ENCODE peak calls at places on chromosomes 13 and 19, in nine cellular contexts. I is aorta, Y is mucosa of descending colon, A is GM12878, T is SK-N-SH, K is thoracic aorta, F is lung, E is Caco-2, D is lower lobe of right lung. B is an unnamed sample.

GRCh38 chr13:105804561-105805190 is 730.8 kb downstream of the EFNB2 start:
- DNase-seq in T (no peak), Y (no peak), A (no peak), F (no peak), I (no peak), E (no peak), D (no peak), K (no peak), B (no peak)

GRCh38 chr19:6531956-6532243 is 1.1 kb downstream of the TNFSF9 start:
- DNase-seq in E (no peak), F (no peak), Y (no peak), K (no peak), I (no peak), T (no peak), A (no peak), D (no peak), B (no peak)

GRCh38 chr13:113820813-113821651 is 42.8 kb downstream of the GAS6 start:
- DNase-seq in F (peak; percentile 46), Y (no peak), K (no peak), E (no peak), D (no peak), I (peak; percentile 88), A (no peak), T (peak; percentile 91), B (peak; percentile 19)

GRCh38 chr19:1166872-1167573 is 7.0 kb downstream of the SBNO2 start:
- DNase-seq in I (peak; percentile 73), A (no peak), K (no peak), D (peak; percentile 84), E (no peak), Y (no peak), T (no peak), F (no peak), B (no peak)

GRCh38 chr19:12065100-12065538 is 588 bp downstream of the ZNF844 start:
- DNase-seq in A (no peak), I (peak; percentile 73), D (no peak), K (no peak), Y (no peak), F (no peak), T (no peak), E (no peak), B (no peak)

GRCh38 chr13:38582133-38582532 is 104.7 kb upstream of the FREM2 start:
- DNase-seq in E (peak; percentile 60), I (no peak), T (peak; percentile 20), F (no peak), Y (no peak), A (no peak), K (no peak), D (no peak), B (no peak)

GRCh38 chr13:73778242-73778864 is 355.9 kb downstream of the KLF12 start:
- DNase-seq in F (no peak), A (no peak), D (no peak), E (peak; percentile 36), Y (no peak), T (no peak), K (no peak), I (no peak), B (no peak)

GRCh38 chr19:1602091-1602707 is 3.1 kb downstream of the UQCR11 start:
- DNase-seq in Y (no peak), D (no peak), I (no peak), T (no peak), F (no peak), K (no peak), A (no peak), E (no peak), B (no peak)

GRCh38 chr13:100790405-100790804 is 115.8 kb upstream of the TMTC4 start:
- DNase-seq in K (no peak), F (no peak), D (no peak), I (no peak), E (no peak), Y (no peak), T (no peak), A (no peak), B (no peak)

GRCh38 chr19:11657307-11657706 is 60.0 kb downstream of the ZNF627 start:
- DNase-seq in F (no peak), K (no peak), A (no peak), Y (no peak), T (no peak), I (no peak), D (no peak), E (no peak), B (no peak)

GRCh38 chr19:55305491-55305890 is 19.6 kb downstream of the TMEM150B start:
- DNase-seq in T (peak; percentile 84), E (peak; percentile 71), A (no peak), Y (peak; percentile 52), K (no peak), F (no peak), D (no peak), I (no peak), B (peak; percentile 36)

GRCh38 chr19:53657778-53658177 is 26.0 kb downstream of the DPRX start:
- DNase-seq in E (no peak), Y (no peak), A (no peak), D (no peak), K (no peak), F (no peak), T (no peak), I (no peak), B (no peak)

GRCh38 chr13:107765724-107766436 is 449.5 kb downstream of the LIG4 start:
- DNase-seq in Y (no peak), A (no peak), K (no peak), D (no peak), F (no peak), T (peak; percentile 54), E (no peak), I (no peak), B (no peak)

GRCh38 chr13:86383151-86383550 is 583.9 kb upstream of the SLITRK6 start:
- DNase-seq in Y (no peak), I (no peak), K (no peak), T (no peak), A (no peak), E (no peak), F (no peak), D (no peak), B (no peak)

GRCh38 chr19:54434862-54435174 is 14.2 kb upstream of the LENG8 start:
- DNase-seq in E (no peak), F (no peak), A (no peak), Y (no peak), T (peak; percentile 10), I (no peak), D (no peak), K (no peak), B (no peak)

GRCh38 chr13:97460004-97460756 is 26.2 kb downstream of the RAP2A start:
- DNase-seq in T (no peak), E (no peak), K (no peak), I (no peak), Y (no peak), D (no peak), A (peak; percentile 91), F (no peak), B (no peak)

DNA sequence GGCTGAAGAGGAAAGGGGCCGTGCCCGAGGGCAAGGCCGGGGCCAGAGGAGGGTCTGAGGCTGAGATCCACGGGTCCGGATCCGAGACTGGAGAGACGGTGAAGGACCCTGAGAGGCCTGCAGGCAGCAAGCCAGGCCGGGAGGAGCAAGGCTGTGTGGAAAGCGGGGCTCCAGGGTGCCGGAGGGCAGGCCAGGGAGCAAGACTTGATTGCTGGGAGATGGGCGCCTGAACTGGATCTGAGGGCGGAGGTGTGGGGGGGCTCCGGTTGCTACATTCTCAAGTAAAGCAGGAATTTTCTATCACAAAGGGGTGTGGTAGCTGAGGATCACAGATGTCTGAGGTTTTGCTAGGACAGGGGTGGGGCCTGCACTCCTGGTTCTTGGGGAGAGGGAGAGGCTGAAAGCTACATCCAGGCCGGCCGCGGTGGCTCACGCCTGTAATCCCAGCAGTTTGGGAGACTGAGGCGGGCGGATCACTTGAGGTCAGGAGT is 3.8 kb downstream of the MAMSTR start:
- DNase-seq in K (no peak), E (no peak), A (no peak), T (no peak), Y (peak; percentile 50), F (no peak), D (no peak), I (no peak), B (peak; percentile 61)
- H3K4me3 ChIP-seq in K (no peak overlapping the region), E (no peak overlapping the region), A (no peak overlapping the region), T (no peak overlapping the region), Y (no peak overlapping the region), F (no peak overlapping the region), D (peak overlapping the region; percentile 38), I (no peak overlapping the region), B (no peak overlapping the region)

DNA sequence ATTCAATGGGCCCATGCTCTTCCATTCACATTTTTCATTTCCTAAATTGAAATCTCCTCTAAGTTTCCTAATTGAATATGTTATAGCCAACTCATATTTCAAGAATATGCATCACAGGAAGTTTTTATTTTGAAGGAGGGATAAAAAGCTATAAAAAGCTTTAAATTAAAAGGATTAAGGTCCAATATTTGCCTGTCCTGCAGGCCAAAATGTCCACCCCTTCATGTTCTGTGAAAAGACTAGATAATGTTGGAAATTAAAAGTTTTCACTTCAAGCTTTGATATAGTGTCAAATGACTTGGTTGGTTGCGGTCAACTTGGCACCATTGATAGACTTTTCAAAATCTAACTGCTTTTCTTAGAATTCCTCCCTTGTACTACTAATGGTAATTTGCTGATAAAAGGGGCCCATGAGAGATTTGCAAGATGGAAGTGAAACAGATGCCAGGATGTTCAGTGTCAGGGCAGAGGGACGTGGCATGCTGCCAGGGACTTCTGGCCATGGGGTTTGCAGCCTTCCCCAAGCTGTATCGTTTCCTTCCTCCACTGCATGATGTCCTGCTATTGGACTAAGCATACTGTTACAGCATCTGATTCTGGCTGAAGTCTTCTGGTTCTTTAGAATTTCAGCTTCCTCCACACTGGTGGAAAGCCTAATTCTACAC is 547.3 kb upstream of the MIR17HG start:
- DNase-seq in F (no peak), K (no peak), D (peak; percentile 61), Y (peak; percentile 33), T (peak; percentile 59), A (no peak), I (peak; percentile 78), E (no peak), B (peak; percentile 55)
- H3K4me1 ChIP-seq in F (no peaks in the 10 kb centered on the region), K (no peaks in the 10 kb centered on the region), D (no peaks in the 10 kb centered on the region), Y (no peaks in the 10 kb centered on the region), T (peaks cover 8% of the 10 kb centered on the region), A (no peaks in the 10 kb centered on the region), I (no peaks in the 10 kb centered on the region), E (no peaks in the 10 kb centered on the region), B (no peaks in the 10 kb centered on the region)

DNA sequence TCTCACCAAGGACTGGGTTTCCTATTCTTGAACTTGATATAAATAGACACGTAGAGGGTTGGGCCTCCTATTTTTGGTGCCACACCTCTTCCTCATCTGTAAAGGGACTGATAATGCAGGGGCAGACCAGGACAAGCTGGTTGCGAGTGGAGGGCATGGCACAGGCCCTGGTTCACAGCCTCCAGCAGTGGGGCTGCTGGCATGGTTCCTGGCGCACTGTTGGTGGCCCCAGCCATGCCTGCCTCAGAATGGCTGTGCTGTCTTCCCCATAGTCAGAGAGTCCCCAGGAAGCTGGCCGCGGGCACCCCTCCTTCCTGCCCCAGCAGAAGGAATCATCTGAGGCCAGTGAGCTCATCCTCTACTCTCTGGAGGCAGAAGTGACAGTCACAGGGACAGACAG is 10.5 kb upstream of the OVOL3 start:
- DNase-seq in A (no peak), I (no peak), F (no peak), K (no peak), E (no peak), T (no peak), Y (no peak), D (no peak), B (no peak)
- H3K4me3 ChIP-seq in A (no peak overlapping the region), I (no peak overlapping the region), F (no peak overlapping the region), K (no peak overlapping the region), E (no peak overlapping the region), T (no peak overlapping the region), Y (no peak overlapping the region), D (no peak overlapping the region), B (no peak overlapping the region)

DNA sequence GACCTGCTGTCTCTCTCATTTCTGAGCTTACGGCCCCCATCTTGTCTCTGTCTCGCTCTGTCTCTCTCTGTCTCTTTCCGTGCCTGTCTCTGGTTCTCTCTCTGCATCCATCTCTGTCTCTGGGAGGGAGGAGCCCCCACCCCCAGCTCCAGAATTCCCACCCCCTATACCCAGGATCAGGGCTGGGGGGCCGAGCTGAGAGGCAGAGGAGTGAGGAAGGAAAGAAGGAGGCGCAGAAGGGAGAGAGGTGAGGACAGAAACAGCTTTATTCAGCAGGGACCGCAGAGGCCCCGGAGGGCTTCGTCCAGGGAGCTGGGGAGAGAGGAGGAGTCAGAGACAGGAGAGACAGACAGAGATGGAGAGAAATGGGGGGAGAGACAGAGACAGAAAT is 14.0 kb downstream of the JOSD2 start:
- DNase-seq in K (no peak), F (no peak), D (peak; percentile 14), E (no peak), A (no peak), Y (peak; percentile 13), I (peak; percentile 47), T (no peak), B (peak; percentile 25)
- H3K4me1 ChIP-seq in K (no peaks in the 10 kb centered on the region), F (no peaks in the 10 kb centered on the region), D (no peaks in the 10 kb centered on the region), E (peaks cover 19% of the 10 kb centered on the region), A (no peaks in the 10 kb centered on the region), Y (no peaks in the 10 kb centered on the region), I (no peaks in the 10 kb centered on the region), T (peaks cover 7% of the 10 kb centered on the region), B (no peaks in the 10 kb centered on the region)

B was measured in Peyer's patch.